ENCODE peak calls at places on chromosomes 12 and 14, in nine cellular contexts. One of them, this sample, is unnamed.

GRCh38 chr14:22892488-22892887 is 9.5 kb downstream of the REM2 start:
- DNase-seq in amniotic epithelial cell: no peak
- DNase-seq in C1 segment of cervical spinal cord: no peak
- DNase-seq in occipital lobe: no peak
- DNase-seq in activated naive CD8-positive, alpha-beta T cell treated with anti-CD3 and anti-CD28 coated beads, Interleukin-2, amount 50 U/mL, for 24 hours: no peak
- DNase-seq in Calu3: no peak
- DNase-seq in KG1: no peak
- DNase-seq in GM18507: no peak
- DNase-seq in NCI-H1694: peak; percentile 44
- DNase-seq in this sample: no peak

GRCh38 chr12:4859478-4860210 is 50.1 kb upstream of the KCNA1 start:
- DNase-seq in amniotic epithelial cell: no peak
- DNase-seq in C1 segment of cervical spinal cord: no peak
- DNase-seq in occipital lobe: peak; percentile 14
- DNase-seq in activated naive CD8-positive, alpha-beta T cell treated with anti-CD3 and anti-CD28 coated beads, Interleukin-2, amount 50 U/mL, for 24 hours: no peak
- DNase-seq in Calu3: no peak
- DNase-seq in KG1: no peak
- DNase-seq in GM18507: no peak
- DNase-seq in NCI-H1694: no peak
- DNase-seq in this sample: no peak

GRCh38 chr12:28027328-28027727 is 54.8 kb upstream of the PTHLH start:
- DNase-seq in amniotic epithelial cell: no peak
- DNase-seq in C1 segment of cervical spinal cord: no peak
- DNase-seq in occipital lobe: no peak
- DNase-seq in activated naive CD8-positive, alpha-beta T cell treated with anti-CD3 and anti-CD28 coated beads, Interleukin-2, amount 50 U/mL, for 24 hours: no peak
- DNase-seq in Calu3: no peak
- DNase-seq in KG1: no peak
- DNase-seq in GM18507: no peak
- DNase-seq in NCI-H1694: peak; percentile 97
- DNase-seq in this sample: no peak

GRCh38 chr14:54343276-54344121 is 53.3 kb upstream of the CDKN3 start:
- DNase-seq in amniotic epithelial cell: no peak
- DNase-seq in C1 segment of cervical spinal cord: no peak
- DNase-seq in occipital lobe: no peak
- DNase-seq in activated naive CD8-positive, alpha-beta T cell treated with anti-CD3 and anti-CD28 coated beads, Interleukin-2, amount 50 U/mL, for 24 hours: no peak
- DNase-seq in Calu3: no peak
- DNase-seq in KG1: no peak
- DNase-seq in GM18507: no peak
- DNase-seq in NCI-H1694: peak; percentile 94
- DNase-seq in this sample: no peak

GRCh38 chr14:104154246-104154645 is 15.9 kb downstream of the KIF26A start:
- DNase-seq in amniotic epithelial cell: no peak
- DNase-seq in C1 segment of cervical spinal cord: no peak
- DNase-seq in occipital lobe: no peak
- DNase-seq in activated naive CD8-positive, alpha-beta T cell treated with anti-CD3 and anti-CD28 coated beads, Interleukin-2, amount 50 U/mL, for 24 hours: no peak
- DNase-seq in Calu3: no peak
- DNase-seq in KG1: no peak
- DNase-seq in GM18507: no peak
- DNase-seq in NCI-H1694: no peak
- DNase-seq in this sample: no peak

GRCh38 chr12:89884365-89884915 is 175.8 kb upstream of the ATP2B1 start:
- DNase-seq in amniotic epithelial cell: no peak
- DNase-seq in C1 segment of cervical spinal cord: no peak
- DNase-seq in occipital lobe: no peak
- DNase-seq in activated naive CD8-positive, alpha-beta T cell treated with anti-CD3 and anti-CD28 coated beads, Interleukin-2, amount 50 U/mL, for 24 hours: no peak
- DNase-seq in Calu3: no peak
- DNase-seq in KG1: no peak
- DNase-seq in GM18507: no peak
- DNase-seq in NCI-H1694: no peak
- DNase-seq in this sample: no peak

GRCh38 chr14:49637534-49638078 is 2.6 kb upstream of the DNAAF2 start:
- DNase-seq in amniotic epithelial cell: no peak
- DNase-seq in C1 segment of cervical spinal cord: no peak
- DNase-seq in occipital lobe: no peak
- DNase-seq in activated naive CD8-positive, alpha-beta T cell treated with anti-CD3 and anti-CD28 coated beads, Interleukin-2, amount 50 U/mL, for 24 hours: no peak
- DNase-seq in Calu3: no peak
- DNase-seq in KG1: no peak
- DNase-seq in GM18507: no peak
- DNase-seq in NCI-H1694: no peak
- DNase-seq in this sample: no peak

GRCh38 chr14:55794655-55795583 is 214.9 kb downstream of the KTN1 start:
- DNase-seq in amniotic epithelial cell: no peak
- DNase-seq in C1 segment of cervical spinal cord: no peak
- DNase-seq in occipital lobe: no peak
- DNase-seq in activated naive CD8-positive, alpha-beta T cell treated with anti-CD3 and anti-CD28 coated beads, Interleukin-2, amount 50 U/mL, for 24 hours: no peak
- DNase-seq in Calu3: peak; percentile 62
- DNase-seq in KG1: no peak
- DNase-seq in GM18507: no peak
- DNase-seq in NCI-H1694: no peak
- DNase-seq in this sample: no peak

GRCh38 chr12:6916426-6917200 is 2.2 kb downstream of the ENO2 start:
- DNase-seq in amniotic epithelial cell: no peak
- DNase-seq in C1 segment of cervical spinal cord: no peak
- DNase-seq in occipital lobe: no peak
- DNase-seq in activated naive CD8-positive, alpha-beta T cell treated with anti-CD3 and anti-CD28 coated beads, Interleukin-2, amount 50 U/mL, for 24 hours: no peak
- DNase-seq in Calu3: no peak
- DNase-seq in KG1: no peak
- DNase-seq in GM18507: no peak
- DNase-seq in NCI-H1694: no peak
- DNase-seq in this sample: no peak

GRCh38 chr14:89853976-89854693 is 100.4 kb downstream of the EFCAB11 start:
- DNase-seq in amniotic epithelial cell: peak; percentile 65
- DNase-seq in C1 segment of cervical spinal cord: no peak
- DNase-seq in occipital lobe: no peak
- DNase-seq in activated naive CD8-positive, alpha-beta T cell treated with anti-CD3 and anti-CD28 coated beads, Interleukin-2, amount 50 U/mL, for 24 hours: no peak
- DNase-seq in Calu3: no peak
- DNase-seq in KG1: no peak
- DNase-seq in GM18507: no peak
- DNase-seq in NCI-H1694: peak; percentile 69
- DNase-seq in this sample: peak; percentile 84

GRCh38 chr14:75875958-75876357 is 105.8 kb downstream of the TGFB3 start:
- DNase-seq in amniotic epithelial cell: no peak
- DNase-seq in C1 segment of cervical spinal cord: no peak
- DNase-seq in occipital lobe: no peak
- DNase-seq in activated naive CD8-positive, alpha-beta T cell treated with anti-CD3 and anti-CD28 coated beads, Interleukin-2, amount 50 U/mL, for 24 hours: no peak
- DNase-seq in Calu3: no peak
- DNase-seq in KG1: no peak
- DNase-seq in GM18507: peak; percentile 40
- DNase-seq in NCI-H1694: no peak
- DNase-seq in this sample: no peak

GRCh38 chr14:54342806-54343205 is 54.0 kb upstream of the CDKN3 start:
- DNase-seq in amniotic epithelial cell: no peak
- DNase-seq in C1 segment of cervical spinal cord: no peak
- DNase-seq in occipital lobe: no peak
- DNase-seq in activated naive CD8-positive, alpha-beta T cell treated with anti-CD3 and anti-CD28 coated beads, Interleukin-2, amount 50 U/mL, for 24 hours: no peak
- DNase-seq in Calu3: no peak
- DNase-seq in KG1: no peak
- DNase-seq in GM18507: no peak
- DNase-seq in NCI-H1694: no peak
- DNase-seq in this sample: no peak

GRCh38 chr12:98440165-98440581 is 75.2 kb upstream of the TMPO start:
- DNase-seq in amniotic epithelial cell: peak; percentile 99
- DNase-seq in C1 segment of cervical spinal cord: no peak
- DNase-seq in occipital lobe: peak; percentile 39
- DNase-seq in activated naive CD8-positive, alpha-beta T cell treated with anti-CD3 and anti-CD28 coated beads, Interleukin-2, amount 50 U/mL, for 24 hours: no peak
- DNase-seq in Calu3: peak; percentile 41
- DNase-seq in KG1: peak; percentile 79
- DNase-seq in GM18507: no peak
- DNase-seq in NCI-H1694: no peak
- DNase-seq in this sample: peak; percentile 96

GRCh38 chr12:2443766-2444165 is 351.0 kb upstream of the FKBP4 start:
- DNase-seq in amniotic epithelial cell: no peak
- DNase-seq in C1 segment of cervical spinal cord: no peak
- DNase-seq in occipital lobe: no peak
- DNase-seq in activated naive CD8-positive, alpha-beta T cell treated with anti-CD3 and anti-CD28 coated beads, Interleukin-2, amount 50 U/mL, for 24 hours: no peak
- DNase-seq in Calu3: no peak
- DNase-seq in KG1: no peak
- DNase-seq in GM18507: no peak
- DNase-seq in NCI-H1694: no peak
- DNase-seq in this sample: no peak

GRCh38 chr12:93318720-93319522 is 58.8 kb upstream of the NUDT4 start:
- DNase-seq in amniotic epithelial cell: peak; percentile 49
- DNase-seq in C1 segment of cervical spinal cord: no peak
- DNase-seq in occipital lobe: no peak
- DNase-seq in activated naive CD8-positive, alpha-beta T cell treated with anti-CD3 and anti-CD28 coated beads, Interleukin-2, amount 50 U/mL, for 24 hours: no peak
- DNase-seq in Calu3: no peak
- DNase-seq in KG1: no peak
- DNase-seq in GM18507: no peak
- DNase-seq in NCI-H1694: no peak
- DNase-seq in this sample: peak; percentile 29

GRCh38 chr14:94903338-94903737 is 133.4 kb upstream of the GSC start:
- DNase-seq in amniotic epithelial cell: no peak
- DNase-seq in C1 segment of cervical spinal cord: no peak
- DNase-seq in occipital lobe: no peak
- DNase-seq in activated naive CD8-positive, alpha-beta T cell treated with anti-CD3 and anti-CD28 coated beads, Interleukin-2, amount 50 U/mL, for 24 hours: no peak
- DNase-seq in Calu3: no peak
- DNase-seq in KG1: no peak
- DNase-seq in GM18507: no peak
- DNase-seq in NCI-H1694: no peak
- DNase-seq in this sample: no peak

GRCh38 chr14:20332386-20332945 is 613 bp downstream of the CCNB1IP1 start:
- DNase-seq in amniotic epithelial cell: peak; percentile 40
- DNase-seq in C1 segment of cervical spinal cord: no peak
- DNase-seq in occipital lobe: peak; percentile 23
- DNase-seq in activated naive CD8-positive, alpha-beta T cell treated with anti-CD3 and anti-CD28 coated beads, Interleukin-2, amount 50 U/mL, for 24 hours: no peak
- DNase-seq in Calu3: no peak
- DNase-seq in KG1: no peak
- DNase-seq in GM18507: no peak
- DNase-seq in NCI-H1694: no peak
- DNase-seq in this sample: peak; percentile 9

GRCh38 chr12:26097046-26097878 is 27.6 kb downstream of the BHLHE41 start:
- DNase-seq in amniotic epithelial cell: peak; percentile 73
- DNase-seq in C1 segment of cervical spinal cord: peak; percentile 47
- DNase-seq in occipital lobe: peak; percentile 55
- DNase-seq in activated naive CD8-positive, alpha-beta T cell treated with anti-CD3 and anti-CD28 coated beads, Interleukin-2, amount 50 U/mL, for 24 hours: peak; percentile 56
- DNase-seq in Calu3: peak; percentile 79
- DNase-seq in KG1: peak; percentile 86
- DNase-seq in GM18507: peak; percentile 33
- DNase-seq in NCI-H1694: peak; percentile 36
- DNase-seq in this sample: peak; percentile 72

GRCh38 chr14:88380405-88380804 is 5.1 kb upstream of the SPATA7 start:
- DNase-seq in amniotic epithelial cell: peak; percentile 11
- DNase-seq in C1 segment of cervical spinal cord: no peak
- DNase-seq in occipital lobe: no peak
- DNase-seq in activated naive CD8-positive, alpha-beta T cell treated with anti-CD3 and anti-CD28 coated beads, Interleukin-2, amount 50 U/mL, for 24 hours: no peak
- DNase-seq in Calu3: no peak
- DNase-seq in KG1: no peak
- DNase-seq in GM18507: no peak
- DNase-seq in NCI-H1694: peak; percentile 16
- DNase-seq in this sample: peak; percentile 6

GRCh38 chr12:101698782-101699347 is 1.4 kb downstream of the CHPT1 start:
- DNase-seq in amniotic epithelial cell: peak; percentile 5
- DNase-seq in C1 segment of cervical spinal cord: no peak
- DNase-seq in occipital lobe: no peak
- DNase-seq in activated naive CD8-positive, alpha-beta T cell treated with anti-CD3 and anti-CD28 coated beads, Interleukin-2, amount 50 U/mL, for 24 hours: no peak
- DNase-seq in Calu3: peak; percentile 12
- DNase-seq in KG1: no peak
- DNase-seq in GM18507: no peak
- DNase-seq in NCI-H1694: no peak
- DNase-seq in this sample: no peak

GRCh38 chr12:14410177-14410576 is 44.7 kb downstream of the ATF7IP start:
- DNase-seq in amniotic epithelial cell: peak; percentile 83
- DNase-seq in C1 segment of cervical spinal cord: no peak
- DNase-seq in occipital lobe: no peak
- DNase-seq in activated naive CD8-positive, alpha-beta T cell treated with anti-CD3 and anti-CD28 coated beads, Interleukin-2, amount 50 U/mL, for 24 hours: no peak
- DNase-seq in Calu3: no peak
- DNase-seq in KG1: no peak
- DNase-seq in GM18507: no peak
- DNase-seq in NCI-H1694: no peak
- DNase-seq in this sample: no peak

GRCh38 chr12:52145941-52146821 is 45.6 kb downstream of the KRT80 start:
- DNase-seq in amniotic epithelial cell: no peak
- DNase-seq in C1 segment of cervical spinal cord: no peak
- DNase-seq in occipital lobe: no peak
- DNase-seq in activated naive CD8-positive, alpha-beta T cell treated with anti-CD3 and anti-CD28 coated beads, Interleukin-2, amount 50 U/mL, for 24 hours: no peak
- DNase-seq in Calu3: no peak
- DNase-seq in KG1: no peak
- DNase-seq in GM18507: no peak
- DNase-seq in NCI-H1694: no peak
- DNase-seq in this sample: no peak

GRCh38 chr14:91038439-91038838 is 22.0 kb downstream of the RPS6KA5 start:
- DNase-seq in amniotic epithelial cell: peak; percentile 80
- DNase-seq in C1 segment of cervical spinal cord: no peak
- DNase-seq in occipital lobe: peak; percentile 35
- DNase-seq in activated naive CD8-positive, alpha-beta T cell treated with anti-CD3 and anti-CD28 coated beads, Interleukin-2, amount 50 U/mL, for 24 hours: no peak
- DNase-seq in Calu3: no peak
- DNase-seq in KG1: no peak
- DNase-seq in GM18507: no peak
- DNase-seq in NCI-H1694: no peak
- DNase-seq in this sample: peak; percentile 75

GRCh38 chr14:89317051-89317691 is 99.9 kb downstream of the FOXN3 start:
- DNase-seq in amniotic epithelial cell: no peak
- DNase-seq in C1 segment of cervical spinal cord: no peak
- DNase-seq in occipital lobe: no peak
- DNase-seq in activated naive CD8-positive, alpha-beta T cell treated with anti-CD3 and anti-CD28 coated beads, Interleukin-2, amount 50 U/mL, for 24 hours: no peak
- DNase-seq in Calu3: no peak
- DNase-seq in KG1: no peak
- DNase-seq in GM18507: no peak
- DNase-seq in NCI-H1694: no peak
- DNase-seq in this sample: no peak

GRCh38 chr12:33438890-33439586 is 581 bp downstream of the SYT10 start:
- DNase-seq in amniotic epithelial cell: peak; percentile 18
- DNase-seq in C1 segment of cervical spinal cord: no peak
- DNase-seq in occipital lobe: no peak
- DNase-seq in activated naive CD8-positive, alpha-beta T cell treated with anti-CD3 and anti-CD28 coated beads, Interleukin-2, amount 50 U/mL, for 24 hours: no peak
- DNase-seq in Calu3: peak; percentile 58
- DNase-seq in KG1: no peak
- DNase-seq in GM18507: no peak
- DNase-seq in NCI-H1694: no peak
- DNase-seq in this sample: peak; percentile 1

GRCh38 chr12:74985293-74985985 is 224.2 kb downstream of the KCNC2 start:
- DNase-seq in amniotic epithelial cell: no peak
- DNase-seq in C1 segment of cervical spinal cord: no peak
- DNase-seq in occipital lobe: no peak
- DNase-seq in activated naive CD8-positive, alpha-beta T cell treated with anti-CD3 and anti-CD28 coated beads, Interleukin-2, amount 50 U/mL, for 24 hours: no peak
- DNase-seq in Calu3: no peak
- DNase-seq in KG1: no peak
- DNase-seq in GM18507: no peak
- DNase-seq in NCI-H1694: no peak
- DNase-seq in this sample: no peak

GRCh38 chr12:12779529-12779928 is 5.9 kb upstream of the APOLD1 start:
- DNase-seq in amniotic epithelial cell: peak; percentile 82
- DNase-seq in C1 segment of cervical spinal cord: no peak
- DNase-seq in occipital lobe: no peak
- DNase-seq in activated naive CD8-positive, alpha-beta T cell treated with anti-CD3 and anti-CD28 coated beads, Interleukin-2, amount 50 U/mL, for 24 hours: no peak
- DNase-seq in Calu3: no peak
- DNase-seq in KG1: no peak
- DNase-seq in GM18507: no peak
- DNase-seq in NCI-H1694: peak; percentile 92
- DNase-seq in this sample: peak; percentile 87

GRCh38 chr12:47942327-47943230 is 20.8 kb upstream of the TMEM106C start:
- DNase-seq in amniotic epithelial cell: no peak
- DNase-seq in C1 segment of cervical spinal cord: no peak
- DNase-seq in occipital lobe: no peak
- DNase-seq in activated naive CD8-positive, alpha-beta T cell treated with anti-CD3 and anti-CD28 coated beads, Interleukin-2, amount 50 U/mL, for 24 hours: peak; percentile 68
- DNase-seq in Calu3: no peak
- DNase-seq in KG1: no peak
- DNase-seq in GM18507: no peak
- DNase-seq in NCI-H1694: no peak
- DNase-seq in this sample: no peak

GRCh38 chr14:62592877-62593276 is 452.4 kb downstream of the KCNH5 start:
- DNase-seq in amniotic epithelial cell: peak; percentile 51
- DNase-seq in C1 segment of cervical spinal cord: no peak
- DNase-seq in occipital lobe: no peak
- DNase-seq in activated naive CD8-positive, alpha-beta T cell treated with anti-CD3 and anti-CD28 coated beads, Interleukin-2, amount 50 U/mL, for 24 hours: no peak
- DNase-seq in Calu3: peak; percentile 1
- DNase-seq in KG1: no peak
- DNase-seq in GM18507: no peak
- DNase-seq in NCI-H1694: no peak
- DNase-seq in this sample: no peak

GRCh38 chr12:32395031-32395430 is 4.3 kb upstream of the FGD4 start:
- DNase-seq in amniotic epithelial cell: no peak
- DNase-seq in C1 segment of cervical spinal cord: no peak
- DNase-seq in occipital lobe: no peak
- DNase-seq in activated naive CD8-positive, alpha-beta T cell treated with anti-CD3 and anti-CD28 coated beads, Interleukin-2, amount 50 U/mL, for 24 hours: no peak
- DNase-seq in Calu3: no peak
- DNase-seq in KG1: no peak
- DNase-seq in GM18507: no peak
- DNase-seq in NCI-H1694: no peak
- DNase-seq in this sample: no peak

GRCh38 chr14:58667900-58668299 is 30.1 kb downstream of the DACT1 start:
- DNase-seq in amniotic epithelial cell: no peak
- DNase-seq in C1 segment of cervical spinal cord: no peak
- DNase-seq in occipital lobe: no peak
- DNase-seq in activated naive CD8-positive, alpha-beta T cell treated with anti-CD3 and anti-CD28 coated beads, Interleukin-2, amount 50 U/mL, for 24 hours: no peak
- DNase-seq in Calu3: no peak
- DNase-seq in KG1: no peak
- DNase-seq in GM18507: no peak
- DNase-seq in NCI-H1694: no peak
- DNase-seq in this sample: no peak